ENCODE peak calls at places on chromosomes 5 and 9, in ten cellular contexts. Z, I, C, W, D, H, N, Q, P and F are unnamed samples.

GRCh38 chr9:93302586-93303257 is 118.8 kb downstream of the WNK2 start:
- DNase-seq in Z (no peak), N (peak), Q (peak), D (peak), I (peak), H (peak), W (peak), P (no peak), C (peak), F (no peak)

GRCh38 chr5:2149196-2149541 is 266.4 kb upstream of the IRX4 start:
- DNase-seq in I (no peak), N (no peak), D (no peak), Z (no peak), C (no peak), Q (peak), P (no peak), W (no peak), H (no peak), F (no peak)

GRCh38 chr5:55022454-55022853 is 1.6 kb upstream of the GZMK start:
- DNase-seq in Q (no peak), N (no peak), C (no peak), P (no peak), I (no peak), D (no peak), W (no peak), Z (no peak), H (no peak), F (no peak)

GRCh38 chr5:157312492-157312891 is 46.6 kb downstream of the CYFIP2 start:
- DNase-seq in W (no peak), C (peak), Q (peak), H (no peak), I (no peak), P (peak), Z (no peak), D (peak), N (peak), F (no peak)

GRCh38 chr9:97293207-97293721 is 14.2 kb upstream of the CCDC180 start:
- DNase-seq in D (no peak), W (no peak), Z (no peak), P (no peak), Q (no peak), H (peak), I (peak), N (no peak), C (peak), F (no peak)

GRCh38 chr9:131670247-131670681 is 69.6 kb downstream of the RAPGEF1 start:
- DNase-seq in N (no peak), Z (no peak), D (no peak), P (no peak), W (peak), I (peak), H (peak), C (peak), Q (no peak), F (peak)

GRCh38 chr9:33375238-33375840 is 27.0 kb downstream of the AQP7 start:
- DNase-seq in N (no peak), Q (peak), P (no peak), Z (no peak), W (no peak), I (no peak), C (no peak), D (no peak), H (no peak), F (no peak)

GRCh38 chr9:128254855-128255759 is 20.7 kb downstream of the GOLGA2 start:
- DNase-seq in P (no peak), C (peak), I (peak), W (no peak), H (peak), N (peak), D (peak), Q (peak), Z (no peak), F (no peak)

GRCh38 chr9:94176582-94176981 is 82.5 kb upstream of the ZNF169 start:
- DNase-seq in H (no peak), Z (no peak), N (no peak), P (no peak), C (no peak), Q (no peak), I (no peak), W (no peak), D (no peak), F (no peak)

GRCh38 chr5:127088226-127088625 is 14.9 kb upstream of the C5orf63 start:
- DNase-seq in W (no peak), H (peak), D (no peak), Z (no peak), Q (no peak), P (no peak), C (no peak), N (peak), I (peak), F (no peak)

GRCh38 chr9:137650259-137650658 is 31.5 kb downstream of the EHMT1 start:
- DNase-seq in Z (no peak), W (no peak), D (no peak), P (no peak), H (no peak), N (no peak), I (no peak), C (no peak), Q (no peak), F (no peak)

GRCh38 chr9:122797316-122798033 is 2.4 kb upstream of the OR1K1 start:
- DNase-seq in N (no peak), P (no peak), I (no peak), C (no peak), D (no peak), Q (no peak), W (no peak), Z (no peak), H (no peak), F (no peak)

DNA sequence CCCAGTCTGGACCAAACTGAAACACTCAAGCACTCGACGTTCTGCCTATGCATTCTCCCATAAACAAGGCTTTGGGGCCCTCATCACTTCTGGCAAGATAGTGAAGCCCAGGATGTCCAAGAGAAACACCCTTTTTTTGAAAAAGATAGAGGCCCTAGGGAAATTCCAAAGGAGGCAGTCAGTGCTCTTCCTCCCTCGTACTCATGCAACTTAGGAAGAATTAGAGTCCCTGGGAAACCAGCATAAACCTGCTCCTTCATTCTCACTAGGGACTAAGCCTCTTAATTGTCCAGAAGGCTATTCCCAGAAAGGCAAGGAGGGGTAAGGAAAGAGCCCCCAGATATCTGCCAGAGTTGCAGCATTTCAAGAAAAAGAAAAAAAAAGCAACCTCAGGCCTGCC is 7.8 kb upstream of the RUSC2 start:
- DNase-seq in C (no peak), Z (no peak), W (no peak), Q (no peak), H (no peak), P (no peak), N (no peak), I (no peak), D (no peak), F (no peak)
- H3K27ac ChIP-seq in C (no peak), Z (no peak), W (no peak), Q (no peak), H (no peak), P (no peak), N (peak), I (no peak), D (no peak), F (no peak)

DNA sequence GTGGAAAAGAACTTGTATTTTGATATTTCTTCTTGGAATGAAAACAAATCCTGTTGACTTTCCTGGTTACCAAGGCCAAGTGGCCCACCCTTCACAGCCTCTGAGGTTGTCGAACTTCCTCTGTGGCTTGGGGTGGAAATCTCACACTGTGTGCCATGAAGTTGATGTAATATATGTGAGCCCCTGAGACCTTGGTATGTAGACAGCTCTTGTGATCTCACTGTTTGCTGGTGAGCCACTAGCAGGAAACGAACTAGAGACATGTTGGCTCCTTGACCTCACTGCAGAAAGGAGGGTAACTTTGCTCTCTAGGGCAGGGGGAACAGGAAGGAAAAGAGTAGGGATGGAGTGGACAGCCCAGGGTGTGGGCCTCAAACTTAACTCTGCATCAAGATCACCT is 159.4 kb downstream of the ARHGAP26 start:
- DNase-seq in P (no peak), Z (no peak), N (no peak), W (no peak), C (no peak), Q (no peak), D (no peak), I (peak), H (no peak), F (no peak)
- H3K27ac ChIP-seq in P (no peak), Z (no peak), N (no peak), W (no peak), C (peak), Q (no peak), D (no peak), I (peak), H (no peak), F (no peak)

GRCh38 chr5:132822650-132823480 is 7.6 kb downstream of the SHROOM1 start:
- DNase-seq in Q (no peak), H (no peak), I (no peak), Z (no peak), N (no peak), C (no peak), W (no peak), D (no peak), P (no peak), F (no peak)
- H3K27ac ChIP-seq in Q (no peak), H (no peak), I (no peak), Z (no peak), N (no peak), C (peak), W (no peak), D (no peak), P (no peak), F (peak)

GRCh38 chr9:133493428-133493827 is 14.5 kb upstream of the SLC2A6 start:
- DNase-seq in I (peak), P (no peak), Q (no peak), Z (no peak), N (no peak), H (no peak), C (no peak), D (no peak), W (no peak), F (no peak)

GRCh38 chr9:133490201-133490681 is 11.3 kb upstream of the SLC2A6 start:
- DNase-seq in Q (no peak), W (no peak), H (no peak), Z (no peak), I (no peak), N (no peak), D (no peak), C (no peak), P (no peak), F (no peak)

GRCh38 chr9:133492061-133493021 is 13.4 kb upstream of the SLC2A6 start:
- DNase-seq in H (no peak), W (no peak), C (no peak), D (no peak), P (no peak), Q (no peak), N (no peak), I (peak), Z (no peak), F (no peak)

GRCh38 chr9:133490865-133491655 is 12.2 kb upstream of the SLC2A6 start:
- DNase-seq in I (peak), D (no peak), C (no peak), Z (no peak), P (no peak), W (no peak), Q (no peak), N (no peak), H (no peak), F (no peak)

DNA sequence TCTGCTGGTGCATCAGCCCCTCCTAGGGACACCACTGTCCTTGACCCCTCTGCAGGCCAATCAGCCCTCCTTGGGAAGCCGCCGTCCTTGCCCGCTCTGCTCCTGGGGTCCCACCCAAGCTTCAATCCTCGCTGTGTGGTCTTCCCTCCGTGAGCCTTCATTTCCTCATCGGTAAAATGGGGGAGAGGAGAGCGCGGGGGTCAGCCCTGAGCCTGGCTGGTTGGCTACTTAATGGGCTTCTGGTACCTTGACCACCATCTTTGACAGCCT is 12.7 kb upstream of the SLC2A6 start:
- DNase-seq in H (no peak), I (no peak), D (no peak), N (no peak), Q (no peak), C (no peak), Z (no peak), P (no peak), W (no peak), F (no peak)
- H3K27ac ChIP-seq in H (peak), I (no peak), D (no peak), N (no peak), Q (no peak), C (peak), Z (no peak), P (no peak), W (peak), F (no peak)

GRCh38 chr5:14156611-14157493 is 13.7 kb downstream of the TRIO start:
- DNase-seq in D (no peak), P (peak), Z (no peak), I (no peak), H (peak), C (peak), Q (peak), N (peak), W (no peak), F (no peak)
- H3K27ac ChIP-seq in D (no peak), P (peak), Z (no peak), I (no peak), H (peak), C (peak), Q (peak), N (peak), W (peak), F (no peak)

DNA sequence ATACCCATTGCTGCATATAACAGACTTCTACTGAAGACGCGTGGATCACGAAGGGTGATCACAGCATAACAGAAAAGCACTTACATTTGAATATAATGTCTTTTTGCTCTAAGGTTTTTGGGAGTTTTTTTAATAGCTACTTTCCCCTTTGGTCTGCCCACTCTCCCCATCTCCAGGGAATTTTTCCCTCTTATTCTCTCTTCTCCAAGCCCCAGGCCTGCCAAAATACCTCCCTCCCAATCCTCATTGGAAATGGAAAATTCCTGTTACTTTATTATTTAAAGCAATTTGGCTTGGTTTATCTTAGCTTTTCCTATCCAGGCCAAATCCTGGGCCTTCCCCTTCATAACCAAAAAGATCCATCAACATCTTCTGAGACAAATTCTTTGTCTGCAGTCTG is 22.3 kb upstream of the SSBP2 start:
- DNase-seq in H (no peak), I (no peak), D (no peak), Z (no peak), Q (no peak), P (no peak), W (no peak), C (no peak), N (no peak), F (no peak)
- H3K27ac ChIP-seq in H (peak), I (no peak), D (no peak), Z (no peak), Q (no peak), P (no peak), W (peak), C (peak), N (peak), F (no peak)

DNA sequence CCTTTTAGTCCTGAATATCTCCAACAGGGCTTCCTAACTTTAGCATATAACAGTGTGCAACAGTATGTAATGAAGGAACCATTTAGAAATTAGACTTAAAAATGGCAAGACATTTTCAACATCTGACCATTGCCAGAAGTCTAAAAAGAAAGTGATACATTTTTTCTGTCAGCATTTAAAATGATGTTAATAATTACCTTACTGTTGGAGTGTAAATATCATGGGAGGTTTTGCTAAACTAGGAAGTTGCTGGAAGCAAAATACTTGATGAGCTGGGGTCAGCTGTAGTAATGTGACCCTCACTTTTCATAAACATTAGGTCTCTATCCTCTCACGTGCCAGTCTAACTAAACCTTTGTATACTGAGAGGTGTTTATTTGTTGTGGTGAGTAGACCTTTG is 68.8 kb downstream of the NTRK2 start:
- DNase-seq in W (no peak), Z (no peak), Q (no peak), C (no peak), D (no peak), N (no peak), H (no peak), P (no peak), I (no peak), F (no peak)
- H3K27ac ChIP-seq in W (no peak), Z (no peak), Q (no peak), C (no peak), D (no peak), N (no peak), H (no peak), P (no peak), I (no peak), F (no peak)

GRCh38 chr9:136092353-136092650 is 2.8 kb downstream of the NACC2 start:
- DNase-seq in I (peak), D (no peak), P (no peak), C (no peak), W (no peak), N (no peak), H (no peak), Q (no peak), Z (no peak), F (no peak)
- H3K27ac ChIP-seq in I (peak), D (no peak), P (no peak), C (peak), W (peak), N (no peak), H (peak), Q (peak), Z (no peak), F (peak)

GRCh38 chr9:101220341-101220740 is 164.5 kb downstream of the BAAT start:
- DNase-seq in I (no peak), C (no peak), N (no peak), H (no peak), P (no peak), D (no peak), W (no peak), Z (no peak), Q (no peak), F (no peak)

GRCh38 chr9:101226803-101227202 is 158.0 kb downstream of the BAAT start:
- DNase-seq in I (no peak), H (no peak), D (no peak), Q (peak), P (no peak), Z (no peak), C (no peak), N (no peak), W (no peak), F (no peak)

GRCh38 chr9:101229606-101230005 is 155.2 kb downstream of the BAAT start:
- DNase-seq in C (no peak), I (no peak), Z (no peak), D (no peak), H (no peak), P (no peak), N (no peak), Q (no peak), W (no peak), F (no peak)

GRCh38 chr9:101226161-101226560 is 158.6 kb downstream of the BAAT start:
- DNase-seq in C (no peak), H (no peak), P (no peak), N (no peak), W (no peak), I (no peak), D (no peak), Q (no peak), Z (no peak), F (no peak)
- H3K27ac ChIP-seq in C (no peak), H (no peak), P (no peak), N (no peak), W (no peak), I (no peak), D (no peak), Q (no peak), Z (no peak), F (peak)

GRCh38 chr5:78547731-78548189 is 100.8 kb downstream of the LHFPL2 start:
- DNase-seq in D (no peak), W (peak), N (no peak), P (no peak), C (peak), I (peak), Q (no peak), Z (no peak), H (peak), F (no peak)
- H3K27ac ChIP-seq in D (no peak), W (peak), N (no peak), P (no peak), C (peak), I (peak), Q (no peak), Z (no peak), H (peak), F (peak)